ENCODE peak calls at places on chromosomes 12 and 14, in seven cellular contexts. P is BJ, S is ascending aorta, N is cardiac fibroblast, K is cardiac muscle cell, B is neural crest cell, M is mesothelial cell of epicardium. H is an unnamed sample.

GRCh38 chr12:111761706-111762105 is 5.0 kb upstream of the ALDH2 start:
- DNase-seq in P (no peak), S (no peak), N (no peak), K (no peak), B (no peak), M (no peak), H (no peak)

GRCh38 chr12:121980211-121980891 is 41.3 kb upstream of the BCL7A start:
- DNase-seq in P (no peak), S (no peak), N (peak; percentile 22), K (peak; percentile 13), B (no peak), M (no peak), H (no peak)

GRCh38 chr12:27272375-27273028 is 28.4 kb downstream of the STK38L start:
- DNase-seq in P (no peak), S (no peak), N (peak; percentile 44), K (no peak), B (no peak), M (no peak), H (no peak)

GRCh38 chr14:81289516-81289915 is 68.8 kb upstream of the GTF2A1 start:
- DNase-seq in P (no peak), S (no peak), N (no peak), K (no peak), B (no peak), M (no peak), H (no peak)

GRCh38 chr12:106084048-106084671 is 54.6 kb downstream of the NUAK1 start:
- DNase-seq in P (peak; percentile 92), S (no peak), N (peak; percentile 82), K (peak; percentile 90), B (peak; percentile 16), M (peak; percentile 67), H (peak; percentile 51)

GRCh38 chr12:27343255-27344000 is 10.8 kb downstream of the BMAL2 start:
- DNase-seq in P (peak; percentile 65), S (no peak), N (peak; percentile 81), K (peak; percentile 83), B (no peak), M (no peak), H (no peak)

GRCh38 chr14:89586258-89587127 is 169.5 kb upstream of the FOXN3 start:
- DNase-seq in P (no peak), S (no peak), N (no peak), K (no peak), B (no peak), M (peak; percentile 19), H (no peak)

GRCh38 chr12:59472273-59472672 is 123.6 kb upstream of the SLC16A7 start:
- DNase-seq in P (no peak), S (no peak), N (no peak), K (no peak), B (no peak), M (no peak), H (no peak)

GRCh38 chr14:65658202-65658601 is 245.7 kb downstream of the FUT8 start:
- DNase-seq in P (peak; percentile 26), S (no peak), N (peak; percentile 14), K (peak; percentile 18), B (no peak), M (no peak), H (no peak)

GRCh38 chr12:50084775-50085614 is at the start of gene SMARCD1:
- DNase-seq in P (peak; percentile 48), S (peak; percentile 66), N (peak; percentile 95), K (peak; percentile 95), B (peak; percentile 84), M (peak; percentile 87), H (peak; percentile 90)

GRCh38 chr14:94046696-94047250 is 20.6 kb downstream of the OTUB2 start:
- DNase-seq in P (no peak), S (no peak), N (no peak), K (no peak), B (no peak), M (no peak), H (no peak)

GRCh38 chr12:7915911-7916403 is 20.0 kb downstream of the SLC2A3 start:
- DNase-seq in P (no peak), S (no peak), N (no peak), K (peak; percentile 12), B (no peak), M (no peak), H (no peak)

GRCh38 chr12:94779520-94779919 is 129.2 kb upstream of the TMCC3 start:
- DNase-seq in P (no peak), S (no peak), N (peak; percentile 76), K (peak; percentile 89), B (no peak), M (no peak), H (no peak)

GRCh38 chr12:18375131-18375530 is 113.8 kb downstream of the PIK3C2G start:
- DNase-seq in P (no peak), S (no peak), N (peak; percentile 4), K (no peak), B (no peak), M (no peak), H (no peak)

GRCh38 chr14:20472566-20473206 is 3.5 kb downstream of the PNP start:
- DNase-seq in P (no peak), S (no peak), N (no peak), K (no peak), B (no peak), M (no peak), H (no peak)

GRCh38 chr12:125162489-125163028 is 97.3 kb downstream of the AACS start:
- DNase-seq in P (no peak), S (no peak), N (no peak), K (no peak), B (no peak), M (no peak), H (no peak)

GRCh38 chr14:75277000-75277795 is 1.4 kb upstream of the FOS start:
- DNase-seq in P (peak; percentile 82), S (peak; percentile 91), N (peak; percentile 96), K (peak; percentile 96), B (peak; percentile 64), M (peak; percentile 83), H (peak; percentile 83)

GRCh38 chr12:84599539-84599938 is 313.1 kb downstream of the SLC6A15 start:
- DNase-seq in P (peak; percentile 64), S (no peak), N (peak; percentile 2), K (no peak), B (no peak), M (no peak), H (no peak)

GRCh38 chr14:32662234-32662633 is 276.4 kb upstream of the NPAS3 start:
- DNase-seq in P (no peak), S (no peak), N (no peak), K (no peak), B (no peak), M (no peak), H (no peak)

GRCh38 chr12:2804390-2805145 is 7.9 kb upstream of the ITFG2 start:
- DNase-seq in P (no peak), S (no peak), N (peak; percentile 92), K (peak; percentile 91), B (no peak), M (no peak), H (no peak)

GRCh38 chr14:55720796-55721195 is 140.8 kb downstream of the KTN1 start:
- DNase-seq in P (no peak), S (no peak), N (peak; percentile 9), K (peak; percentile 14), B (no peak), M (no peak), H (no peak)

GRCh38 chr12:40312982-40313576 is 88.3 kb downstream of the LRRK2 start:
- DNase-seq in P (no peak), S (no peak), N (peak; percentile 38), K (peak; percentile 40), B (no peak), M (no peak), H (no peak)

GRCh38 chr12:4270016-4270669 is 3.4 kb upstream of the CCND2 start:
- DNase-seq in P (no peak), S (no peak), N (no peak), K (no peak), B (no peak), M (peak; percentile 49), H (no peak)

GRCh38 chr12:78062781-78063180 is 232.1 kb downstream of the NAV3 start:
- DNase-seq in P (peak; percentile 17), S (no peak), N (peak; percentile 85), K (peak; percentile 83), B (no peak), M (no peak), H (no peak)

GRCh38 chr12:11650697-11651281 is 1.3 kb downstream of the ETV6 start:
- DNase-seq in P (no peak), S (no peak), N (peak; percentile 45), K (peak; percentile 45), B (no peak), M (no peak), H (no peak)

DNA sequence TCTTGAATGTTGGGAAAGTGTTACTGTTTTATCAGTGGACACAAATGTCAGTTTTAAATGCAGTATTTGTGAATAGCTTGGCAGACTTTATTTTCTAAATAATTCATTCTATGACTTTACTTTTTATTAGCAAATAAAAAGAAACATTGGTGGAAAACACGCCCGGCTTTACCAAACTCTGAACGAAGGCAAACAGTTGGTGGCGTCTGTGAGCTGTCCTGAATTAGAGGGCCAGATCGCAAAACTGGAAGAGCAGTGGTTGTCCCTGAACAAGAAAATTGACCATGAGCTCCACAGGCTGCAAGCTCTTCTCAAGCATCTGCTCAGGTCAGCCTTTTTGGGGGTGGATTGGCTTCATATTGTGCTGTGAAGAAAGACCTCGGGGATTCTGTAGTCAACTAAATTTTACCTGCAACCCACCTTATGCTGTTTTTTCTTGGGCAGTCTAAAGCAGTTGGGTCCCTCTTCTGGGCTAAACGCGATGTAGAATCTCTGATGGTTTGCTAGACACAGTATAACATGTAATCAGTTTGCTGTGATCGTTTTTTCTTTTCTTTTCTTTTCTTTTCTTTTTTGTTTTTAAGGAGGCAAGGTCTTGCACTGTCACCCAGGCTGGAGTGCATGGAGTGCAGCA is 156.4 kb downstream of the ESR2 start:
- DNase-seq in P (no peak), S (no peak), N (peak; percentile 26), K (peak; percentile 30), B (no peak), M (no peak), H (no peak)
- TF ChIP-seq CTCF in P (no peak), S (no peak), N (peak; percentile 34), K (peak; percentile 31), B (no peak), M (no peak), H (no peak)

DNA sequence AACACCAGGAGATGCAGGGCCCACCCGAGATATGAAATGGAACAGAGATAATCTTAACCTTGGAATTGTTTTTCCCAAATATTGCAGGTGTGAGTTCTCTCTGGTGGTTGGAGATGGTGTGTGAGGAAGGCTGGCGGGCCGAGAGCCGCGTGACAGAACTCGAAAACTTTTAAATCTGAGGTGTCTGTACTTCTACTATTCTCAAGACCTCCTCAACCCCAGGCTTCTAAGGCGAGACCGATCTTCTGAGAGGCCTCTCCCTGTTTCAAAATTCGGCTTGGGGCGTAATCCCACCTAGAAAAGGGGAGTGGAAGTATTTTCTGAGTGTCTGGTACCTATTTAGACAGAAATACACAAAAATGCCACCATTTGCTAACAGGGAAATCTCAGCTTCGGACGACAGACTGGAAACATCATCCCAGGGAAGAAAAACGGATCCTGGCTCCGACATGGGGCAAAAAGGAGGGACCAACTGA is 610 bp downstream of the SARNP start:
- DNase-seq in P (no peak), S (no peak), N (peak; percentile 40), K (no peak), B (no peak), M (no peak), H (no peak)
- TF ChIP-seq CTCF in P (no peak), S (no peak), N (no peak), K (no peak), B (no peak), M (no peak), H (no peak)

GRCh38 chr14:30283822-30284446 is 275.0 kb upstream of the G2E3 start:
- DNase-seq in P (no peak), S (no peak), N (peak; percentile 63), K (peak; percentile 62), B (peak; percentile 50), M (no peak), H (peak; percentile 38)
- TF ChIP-seq CTCF in P (peak; percentile 93), S (peak; percentile 45), N (peak; percentile 91), K (peak; percentile 95), B (peak; percentile 70), M (no peak), H (peak; percentile 66)

GRCh38 chr12:132522586-132523380 is 32.8 kb downstream of the FBRSL1 start:
- DNase-seq in P (no peak), S (no peak), N (no peak), K (no peak), B (no peak), M (no peak), H (no peak)
- TF ChIP-seq CTCF in P (no peak), S (no peak), N (no peak), K (no peak), B (no peak), M (no peak), H (no peak)